ENCODE peak calls at places on chromosomes 7 and 10, in five cellular contexts. U is GM12878, A is K562, L is HepG2, I is H1. P is an unnamed sample.

GRCh38 chr7:93890041-93890463 is 501 bp downstream of the TFPI2 start:
- DNase-seq in U (no peak), A (no peak), L (no peak), I (peak), P (no peak)

GRCh38 chr7:154892459-154892858 is 110.5 kb downstream of the PAXIP1 start:
- DNase-seq in U (no peak), A (peak), L (no peak), I (no peak), P (no peak)

GRCh38 chr7:45872116-45873034 is 507 bp downstream of the CCDC201 start:
- DNase-seq in U (no peak), A (peak), L (peak), I (no peak), P (no peak)

GRCh38 chr7:2699289-2699620 is 11.3 kb downstream of the AMZ1 start:
- DNase-seq in U (no peak), A (no peak), L (no peak), I (no peak), P (no peak)

GRCh38 chr10:47043928-47044544 is 132.8 kb downstream of the PTPN20 start:
- DNase-seq in U (no peak), A (no peak), L (no peak), I (no peak), P (no peak)

GRCh38 chr10:109214916-109215740 is 708.2 kb downstream of the XPNPEP1 start:
- DNase-seq in U (no peak), A (no peak), L (no peak), I (no peak), P (no peak)

GRCh38 chr7:41624818-41625217 is 78.1 kb downstream of the INHBA start:
- DNase-seq in U (no peak), A (no peak), L (no peak), I (no peak), P (no peak)

GRCh38 chr10:8979976-8980375 is 925.5 kb downstream of the GATA3 start:
- DNase-seq in U (no peak), A (no peak), L (no peak), I (no peak), P (no peak)

GRCh38 chr7:30906014-30906413 is 5.6 kb upstream of the AQP1 start:
- DNase-seq in U (no peak), A (no peak), L (no peak), I (no peak), P (no peak)

GRCh38 chr10:77496941-77497420 is 140.6 kb downstream of the KCNMA1 start:
- DNase-seq in U (no peak), A (no peak), L (peak), I (no peak), P (no peak)

GRCh38 chr10:52818019-52818418 is 45.4 kb upstream of the MBL2 start:
- DNase-seq in U (peak), A (peak), L (peak), I (peak), P (peak)

GRCh38 chr10:12018438-12019342 is 23.9 kb downstream of the UPF2 start:
- DNase-seq in U (no peak), A (no peak), L (no peak), I (no peak), P (no peak)

GRCh38 chr10:77428776-77429395 is 208.7 kb downstream of the KCNMA1 start:
- DNase-seq in U (no peak), A (peak), L (peak), I (no peak), P (peak)

GRCh38 chr7:106659963-106660861 is 746 bp downstream of the CCDC71L start:
- DNase-seq in U (peak), A (peak), L (no peak), I (peak), P (peak)

GRCh38 chr7:103068429-103069403 is 5.9 kb downstream of the FBXL13 start:
- DNase-seq in U (no peak), A (no peak), L (no peak), I (no peak), P (no peak)

GRCh38 chr10:74072503-74072902 is 74.6 kb downstream of the VCL start:
- DNase-seq in U (no peak), A (no peak), L (no peak), I (no peak), P (peak)

GRCh38 chr7:26944486-26944885 is 80.1 kb upstream of the SKAP2 start:
- DNase-seq in U (no peak), A (no peak), L (no peak), I (no peak), P (no peak)

GRCh38 chr7:26944959-26945358 is 80.6 kb upstream of the SKAP2 start:
- DNase-seq in U (no peak), A (no peak), L (no peak), I (no peak), P (no peak)

GRCh38 chr7:26950854-26951253 is 86.5 kb upstream of the SKAP2 start:
- DNase-seq in U (no peak), A (no peak), L (no peak), I (no peak), P (no peak)

GRCh38 chr7:26948617-26949118 is 84.3 kb upstream of the SKAP2 start:
- DNase-seq in U (no peak), A (no peak), L (peak), I (peak), P (no peak)

DNA sequence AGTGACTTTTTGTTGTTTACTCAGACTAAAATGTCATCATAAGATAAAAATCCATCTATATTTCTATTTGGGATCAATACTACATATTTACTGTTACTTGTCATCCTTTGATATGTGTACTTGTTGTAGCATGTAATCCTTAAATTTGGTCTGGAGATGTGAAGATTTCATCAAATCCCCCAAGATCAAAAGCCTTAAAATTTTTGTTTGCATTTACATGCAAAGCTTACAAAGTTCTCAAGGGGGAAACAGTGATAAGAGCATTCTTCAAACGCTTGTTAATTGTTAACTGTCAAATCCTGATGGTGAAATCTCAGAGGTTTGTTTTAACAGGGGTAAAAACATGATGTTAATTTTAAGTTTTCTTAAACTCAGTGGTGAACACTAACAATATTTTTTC is 84.9 kb upstream of the SKAP2 start:
- DNase-seq in U (no peak), A (no peak), L (peak), I (no peak), P (no peak)
- H3K4me2 ChIP-seq in U (no peak), A (no peak), L (peak), I (peak), P (no peak)

GRCh38 chr7:77576856-77577255 is 39.8 kb downstream of the PTPN12 start:
- DNase-seq in U (no peak), A (no peak), L (no peak), I (no peak), P (no peak)

GRCh38 chr7:77575187-77575586 is 38.1 kb downstream of the PTPN12 start:
- DNase-seq in U (no peak), A (no peak), L (peak), I (no peak), P (no peak)

DNA sequence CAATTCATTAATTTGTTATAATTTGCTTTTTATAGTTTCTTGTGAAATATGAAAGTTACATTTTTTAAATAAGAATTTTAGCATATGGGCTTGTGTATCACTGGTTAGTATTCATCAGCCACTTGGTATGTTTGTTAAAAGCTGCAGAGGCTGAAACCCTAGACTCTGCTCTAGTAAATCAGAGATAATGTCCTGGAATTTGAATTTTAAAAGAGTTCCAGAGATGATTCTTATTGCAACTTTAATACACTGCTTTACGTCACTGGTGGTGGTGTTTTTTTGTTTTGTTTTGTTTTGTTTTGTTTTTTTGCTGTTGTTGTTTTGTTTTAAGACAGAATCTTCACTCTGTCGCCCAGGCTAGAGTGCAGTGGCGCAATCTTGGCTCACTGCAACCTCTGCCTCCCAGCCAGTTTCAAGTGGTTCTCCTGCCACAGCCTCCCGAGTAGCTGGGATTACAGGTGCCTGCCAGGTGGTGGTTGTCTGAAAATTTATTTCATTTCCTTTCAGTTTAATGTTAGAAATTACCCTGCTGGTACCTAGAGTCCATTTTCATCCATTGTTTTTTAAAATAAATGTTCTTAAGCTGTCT is 43.8 kb downstream of the PTPN12 start:
- DNase-seq in U (no peak), A (no peak), L (no peak), I (no peak), P (no peak)
- TF ChIP-seq ZNF274 in U (no peak), A (no peak), L (no peak), I (no peak), P (no peak)

GRCh38 chr10:110415809-110416208 is 81.9 kb upstream of the DUSP5 start:
- DNase-seq in U (no peak), A (peak), L (no peak), I (no peak), P (no peak)

GRCh38 chr10:110416776-110417732 is 80.7 kb upstream of the DUSP5 start:
- DNase-seq in U (no peak), A (no peak), L (no peak), I (no peak), P (no peak)

GRCh38 chr10:110413903-110414562 is 83.7 kb upstream of the DUSP5 start:
- DNase-seq in U (no peak), A (no peak), L (no peak), I (no peak), P (no peak)

GRCh38 chr10:110413049-110413783 is 84.5 kb upstream of the DUSP5 start:
- DNase-seq in U (no peak), A (no peak), L (no peak), I (no peak), P (no peak)

DNA sequence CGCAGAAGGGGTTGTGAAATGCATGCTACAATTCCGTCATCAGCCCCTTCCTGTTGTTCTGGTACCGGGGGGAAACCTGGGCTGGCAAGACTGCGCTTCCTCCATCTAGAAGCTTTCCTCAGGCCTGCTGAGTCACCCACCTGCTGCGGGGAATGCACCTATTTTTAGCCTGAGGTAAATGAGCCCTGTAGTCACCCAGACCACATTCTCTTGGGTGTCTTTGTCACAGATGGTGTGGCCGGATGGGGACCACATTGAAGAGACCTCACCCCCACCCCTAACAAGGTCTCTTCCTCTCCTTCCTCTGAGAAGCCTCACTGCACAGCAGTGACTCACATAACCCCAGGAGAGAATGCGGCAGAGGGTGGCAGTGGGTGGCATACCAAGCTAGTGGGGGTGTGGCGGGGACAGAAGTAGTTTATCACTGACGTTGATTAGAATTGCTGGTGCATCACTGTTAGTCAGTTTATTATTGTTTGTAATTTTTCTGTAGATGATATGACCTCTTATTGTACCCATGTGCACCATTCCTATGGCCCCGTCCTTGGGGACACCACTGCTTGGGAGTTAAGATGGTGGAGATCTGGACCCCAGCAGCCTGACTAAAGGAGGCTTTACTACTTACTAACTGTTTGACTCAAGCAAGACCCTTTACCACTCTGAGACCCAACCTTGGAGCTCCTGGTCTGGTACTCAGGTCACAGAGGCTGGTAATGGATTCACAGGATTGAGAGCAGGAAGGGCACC is 83.0 kb upstream of the DUSP5 start:
- DNase-seq in U (peak), A (no peak), L (peak), I (no peak), P (peak)
- TF ChIP-seq MAX in U (peak), A (no peak), L (no peak), I (no peak), P (no peak)

GRCh38 chr7:33157781-33158180 is 28.4 kb downstream of the BBS9 start:
- DNase-seq in U (no peak), A (no peak), L (no peak), I (no peak), P (no peak)
- H3K4me2 ChIP-seq in U (no peak), A (no peak), L (no peak), I (no peak), P (no peak)

DNA sequence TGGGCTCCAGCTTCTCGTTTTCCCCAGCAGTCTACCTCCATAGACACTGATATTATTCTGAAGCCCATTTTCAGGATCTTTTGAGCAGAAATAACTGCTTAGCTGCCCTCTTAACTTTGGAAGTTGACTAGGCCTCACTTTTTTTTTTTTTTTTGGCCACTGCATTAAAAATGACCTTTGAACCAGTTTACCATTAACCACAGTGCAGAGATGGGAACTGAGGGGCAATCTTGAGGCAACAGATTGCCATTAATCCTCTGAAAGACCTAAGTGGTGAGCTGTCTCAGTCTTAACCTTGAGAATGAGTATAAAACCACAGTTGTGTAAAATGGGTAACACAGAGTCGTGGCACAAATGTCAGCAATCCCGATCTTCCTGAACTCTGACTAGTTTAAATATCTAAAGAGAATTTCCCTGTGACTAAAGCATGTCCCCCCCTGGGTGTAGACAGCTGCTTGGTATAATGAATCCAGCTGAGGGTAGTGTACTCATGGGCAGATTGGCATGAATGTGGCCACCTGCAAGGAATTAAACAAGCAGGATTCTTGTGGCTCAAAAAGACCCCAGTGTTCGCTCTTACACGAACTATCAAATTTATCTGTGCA is 46.1 kb upstream of the FMC1 start:
- DNase-seq in U (no peak), A (no peak), L (peak), I (no peak), P (no peak)
- TF ChIP-seq ZNF274 in U (no peak), A (no peak), L (no peak), I (no peak), P (no peak)

GRCh38 chr10:31751401-31752080 is 177.1 kb downstream of the ARHGAP12 start:
- DNase-seq in U (no peak), A (no peak), L (no peak), I (no peak), P (no peak)
- TF ChIP-seq MAX in U (no peak), A (no peak), L (no peak), I (no peak), P (no peak)

GRCh38 chr10:4526426-4526825 is 299.6 kb upstream of the AKR1E2 start:
- DNase-seq in U (no peak), A (no peak), L (no peak), I (no peak), P (no peak)

GRCh38 chr10:4529266-4529665 is 296.7 kb upstream of the AKR1E2 start:
- DNase-seq in U (no peak), A (no peak), L (no peak), I (no peak), P (no peak)

GRCh38 chr10:4525095-4525494 is 300.9 kb upstream of the AKR1E2 start:
- DNase-seq in U (no peak), A (no peak), L (no peak), I (no peak), P (no peak)

GRCh38 chr10:4522296-4523000 is 303.6 kb upstream of the AKR1E2 start:
- DNase-seq in U (peak), A (no peak), L (no peak), I (no peak), P (no peak)

GRCh38 chr10:4527281-4527960 is 298.6 kb upstream of the AKR1E2 start:
- DNase-seq in U (no peak), A (no peak), L (no peak), I (no peak), P (no peak)
- H3K4me2 ChIP-seq in U (no peak), A (no peak), L (no peak), I (no peak), P (no peak)

GRCh38 chr7:43151076-43151475 is 38.6 kb downstream of the HECW1 start:
- DNase-seq in U (no peak), A (no peak), L (no peak), I (no peak), P (no peak)

GRCh38 chr7:43148161-43148731 is 35.8 kb downstream of the HECW1 start:
- DNase-seq in U (no peak), A (no peak), L (no peak), I (no peak), P (no peak)

DNA sequence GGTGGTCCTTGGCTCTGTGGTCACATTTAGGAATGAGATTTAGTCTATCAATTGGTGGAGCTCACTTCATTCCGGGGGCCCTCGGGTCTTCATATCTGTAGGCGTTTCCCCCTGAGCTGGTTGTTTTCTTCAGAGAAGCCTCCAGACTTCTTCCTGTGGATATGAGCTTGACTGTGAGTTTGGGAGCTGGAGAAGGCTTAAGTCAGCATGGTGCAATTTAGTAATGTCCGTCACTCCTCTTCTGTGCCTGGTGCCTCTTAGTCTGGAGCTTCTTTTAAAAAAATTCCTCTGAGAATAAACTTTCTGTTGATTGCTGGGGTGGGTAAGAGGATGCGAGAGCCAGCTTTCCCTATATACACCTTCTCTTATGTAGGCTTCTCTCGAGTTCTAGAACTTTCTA is 40.2 kb downstream of the HECW1 start:
- DNase-seq in U (no peak), A (no peak), L (no peak), I (no peak), P (no peak)
- TF ChIP-seq ZNF274 in U (no peak), A (no peak), L (no peak), I (no peak), P (no peak)

GRCh38 chr7:34389332-34390078 is 268.5 kb upstream of the NPSR1 start:
- DNase-seq in U (no peak), A (no peak), L (no peak), I (no peak), P (no peak)

GRCh38 chr7:34382166-34382893 is 275.7 kb upstream of the NPSR1 start:
- DNase-seq in U (no peak), A (no peak), L (no peak), I (no peak), P (no peak)

GRCh38 chr7:34385385-34385784 is 272.6 kb upstream of the NPSR1 start:
- DNase-seq in U (no peak), A (no peak), L (no peak), I (no peak), P (no peak)
- TF ChIP-seq MAX in U (no peak), A (no peak), L (no peak), I (no peak), P (no peak)

P was measured in HCT116.